ENCODE peak calls at places on chromosomes 12 and 14, in nine cellular contexts. J is NCI-H2081; Z is globus pallidus; E is SW 1271; Q is CD4-positive, alpha-beta T cell; R is NCI-H187; F is mucosa of gallbladder; T is GM13977; S is heart right ventricle. B is an unnamed sample.

GRCh38 chr12:76030378-76031080 is 1.0 kb downstream of the PHLDA1 start:
- DNase-seq in J (no peak), Z (no peak), E (peak), Q (peak), R (no peak), F (peak), T (peak), S (peak), B (peak)

GRCh38 chr12:754238-754816 is 1.9 kb downstream of the WNK1 start:
- DNase-seq in J (no peak), Z (peak), E (no peak), Q (no peak), R (no peak), F (no peak), T (no peak), S (peak), B (no peak)

GRCh38 chr12:94640134-94640928 is 10.0 kb downstream of the TMCC3 start:
- DNase-seq in J (no peak), Z (no peak), E (no peak), Q (no peak), R (no peak), F (no peak), T (peak), S (no peak), B (no peak)

GRCh38 chr12:42862055-42862454 is 272.5 kb upstream of the PRICKLE1 start:
- DNase-seq in J (no peak), Z (no peak), E (no peak), Q (no peak), R (no peak), F (no peak), T (no peak), S (no peak), B (no peak)

GRCh38 chr14:92877757-92878431 is 45.1 kb upstream of the CHGA start:
- DNase-seq in J (no peak), Z (no peak), E (no peak), Q (no peak), R (no peak), F (peak), T (no peak), S (peak), B (no peak)

GRCh38 chr12:15600223-15600935 is 188.8 kb downstream of the EPS8 start:
- DNase-seq in J (no peak), Z (no peak), E (no peak), Q (no peak), R (no peak), F (no peak), T (no peak), S (no peak), B (no peak)

GRCh38 chr12:24850486-24850885 is 98.4 kb downstream of the BCAT1 start:
- DNase-seq in J (no peak), Z (no peak), E (no peak), Q (no peak), R (no peak), F (no peak), T (no peak), S (no peak), B (no peak)

GRCh38 chr12:68454855-68455254 is 122.7 kb upstream of the MDM1 start:
- DNase-seq in J (peak), Z (no peak), E (no peak), Q (no peak), R (no peak), F (no peak), T (no peak), S (no peak), B (no peak)

GRCh38 chr14:99476864-99477263 is 3.8 kb downstream of the SETD3 start:
- DNase-seq in J (no peak), Z (no peak), E (no peak), Q (no peak), R (no peak), F (no peak), T (no peak), S (no peak), B (no peak)

GRCh38 chr12:27822076-27822712 is 42.2 kb upstream of the MANSC4 start:
- DNase-seq in J (no peak), Z (no peak), E (peak), Q (peak), R (no peak), F (no peak), T (peak), S (no peak), B (peak)

GRCh38 chr12:28316067-28316466 is 125.8 kb downstream of the CCDC91 start:
- DNase-seq in J (no peak), Z (no peak), E (no peak), Q (no peak), R (no peak), F (no peak), T (no peak), S (no peak), B (no peak)

GRCh38 chr14:75011356-75012097 is 8.8 kb downstream of the EIF2B2 start:
- DNase-seq in J (no peak), Z (no peak), E (peak), Q (no peak), R (no peak), F (no peak), T (no peak), S (no peak), B (no peak)

GRCh38 chr14:23530360-23531055 is 21.1 kb downstream of the ZFHX2 start:
- DNase-seq in J (no peak), Z (no peak), E (no peak), Q (no peak), R (no peak), F (no peak), T (no peak), S (no peak), B (no peak)

GRCh38 chr12:117347588-117347987 is 13.8 kb downstream of the NOS1 start:
- DNase-seq in J (no peak), Z (no peak), E (no peak), Q (no peak), R (no peak), F (no peak), T (no peak), S (no peak), B (no peak)

GRCh38 chr12:92899388-92900001 is 29.6 kb downstream of the EEA1 start:
- DNase-seq in J (no peak), Z (peak), E (peak), Q (no peak), R (no peak), F (peak), T (no peak), S (peak), B (no peak)

GRCh38 chr12:48119078-48119833 is at the start of gene PFKM:
- DNase-seq in J (peak), Z (peak), E (peak), Q (peak), R (peak), F (peak), T (peak), S (peak), B (peak)

GRCh38 chr12:51242150-51242549 is 3.5 kb downstream of the DAZAP2 start:
- DNase-seq in J (no peak), Z (no peak), E (no peak), Q (no peak), R (no peak), F (no peak), T (no peak), S (no peak), B (no peak)

GRCh38 chr14:52095793-52096192 is 26.9 kb upstream of the NID2 start:
- DNase-seq in J (no peak), Z (no peak), E (no peak), Q (no peak), R (no peak), F (no peak), T (no peak), S (no peak), B (no peak)

GRCh38 chr14:101001311-101002069 is 98.0 kb upstream of the RTL1 start:
- DNase-seq in J (no peak), Z (no peak), E (no peak), Q (no peak), R (no peak), F (no peak), T (no peak), S (no peak), B (no peak)

GRCh38 chr14:99603471-99603933 is 505 bp downstream of the CCDC85C start:
- DNase-seq in J (peak), Z (no peak), E (peak), Q (peak), R (no peak), F (peak), T (no peak), S (peak), B (peak)

GRCh38 chr12:6763380-6763779 is 2.8 kb upstream of the PTMS start:
- DNase-seq in J (no peak), Z (no peak), E (no peak), Q (no peak), R (no peak), F (no peak), T (no peak), S (no peak), B (no peak)

GRCh38 chr12:85642810-85643209 is 193.4 kb downstream of the RASSF9 start:
- DNase-seq in J (no peak), Z (no peak), E (no peak), Q (no peak), R (no peak), F (no peak), T (no peak), S (no peak), B (no peak)

GRCh38 chr12:46357438-46358324 is 14.9 kb downstream of the SLC38A2 start:
- DNase-seq in J (no peak), Z (no peak), E (peak), Q (no peak), R (no peak), F (no peak), T (no peak), S (no peak), B (no peak)

GRCh38 chr12:27340971-27341370 is 8.3 kb downstream of the BMAL2 start:
- DNase-seq in J (no peak), Z (no peak), E (no peak), Q (no peak), R (no peak), F (no peak), T (no peak), S (no peak), B (no peak)

GRCh38 chr12:90999518-90999917 is 5.3 kb downstream of the EPYC start:
- DNase-seq in J (no peak), Z (no peak), E (no peak), Q (no peak), R (no peak), F (no peak), T (no peak), S (no peak), B (no peak)

GRCh38 chr14:100775351-100775830 is 48.7 kb downstream of the DLK1 start:
- DNase-seq in J (no peak), Z (no peak), E (no peak), Q (no peak), R (no peak), F (no peak), T (peak), S (no peak), B (no peak)

GRCh38 chr12:105928436-105928835 is 210.3 kb downstream of the NUAK1 start:
- DNase-seq in J (no peak), Z (no peak), E (no peak), Q (no peak), R (no peak), F (peak), T (no peak), S (no peak), B (no peak)

GRCh38 chr12:49334226-49334625 is 2.8 kb downstream of the C1QL4 start:
- DNase-seq in J (no peak), Z (no peak), E (no peak), Q (no peak), R (no peak), F (no peak), T (no peak), S (no peak), B (no peak)

GRCh38 chr14:64218344-64219240 is 75.6 kb downstream of the ESR2 start:
- DNase-seq in J (no peak), Z (no peak), E (no peak), Q (no peak), R (no peak), F (no peak), T (peak), S (peak), B (no peak)

GRCh38 chr12:3700861-3701260 is 52.0 kb downstream of the CRACR2A start:
- DNase-seq in J (no peak), Z (no peak), E (no peak), Q (no peak), R (no peak), F (no peak), T (no peak), S (no peak), B (no peak)

GRCh38 chr12:27967551-27968054 is 4.9 kb downstream of the PTHLH start:
- DNase-seq in J (peak), Z (no peak), E (no peak), Q (no peak), R (no peak), F (no peak), T (no peak), S (no peak), B (no peak)

GRCh38 chr12:104715562-104716182 is 242.4 kb downstream of the SLC41A2 start:
- DNase-seq in J (peak), Z (no peak), E (no peak), Q (no peak), R (no peak), F (no peak), T (no peak), S (no peak), B (no peak)

GRCh38 chr12:95859344-95859816 is 628 bp downstream of the SNRPF start:
- DNase-seq in J (no peak), Z (no peak), E (peak), Q (no peak), R (no peak), F (no peak), T (no peak), S (no peak), B (peak)

GRCh38 chr12:59736786-59737185 is 141.0 kb downstream of the SLC16A7 start:
- DNase-seq in J (no peak), Z (no peak), E (no peak), Q (no peak), R (no peak), F (no peak), T (no peak), S (no peak), B (no peak)

GRCh38 chr14:102888748-102889147 is 33.7 kb upstream of the AMN start:
- DNase-seq in J (no peak), Z (no peak), E (no peak), Q (no peak), R (no peak), F (no peak), T (no peak), S (no peak), B (no peak)

GRCh38 chr12:49389092-49389703 is 21.9 kb downstream of the SPATS2 start:
- DNase-seq in J (no peak), Z (no peak), E (no peak), Q (peak), R (no peak), F (peak), T (no peak), S (no peak), B (peak)

B was measured in immature natural killer cell.